ENCODE peak calls at places on chromosome 3, in nine cellular contexts. G, P, U, Z, K, B, V, S and R are unnamed samples.

GRCh38 chr3:134607054-134608022 is 43.5 kb downstream of the KY start:
- DNase-seq in G (no peak), P (no peak), U (peak), Z (no peak), K (no peak), B (no peak), V (no peak), S (no peak), R (no peak)

GRCh38 chr3:148998297-148998696 is 7.0 kb downstream of the GYG1 start:
- DNase-seq in G (no peak), P (no peak), U (peak), Z (no peak), K (no peak), B (no peak), V (no peak), S (no peak), R (no peak)

GRCh38 chr3:164332856-164333802 is 745.2 kb downstream of the SI start:
- DNase-seq in G (no peak), P (peak), U (no peak), Z (no peak), K (no peak), B (no peak), V (no peak), S (no peak), R (peak)

GRCh38 chr3:46736006-46736872 is 18.6 kb upstream of the PRSS50 start:
- DNase-seq in G (no peak), P (no peak), U (no peak), Z (no peak), K (no peak), B (no peak), V (no peak), S (no peak), R (no peak)

GRCh38 chr3:5448816-5449215 is 261.3 kb downstream of the EDEM1 start:
- DNase-seq in G (no peak), P (no peak), U (no peak), Z (no peak), K (no peak), B (no peak), V (no peak), S (no peak), R (no peak)

GRCh38 chr3:134682196-134682880 is 31.5 kb upstream of the KY start:
- DNase-seq in G (no peak), P (peak), U (no peak), Z (no peak), K (no peak), B (no peak), V (no peak), S (no peak), R (no peak)

GRCh38 chr3:165070682-165071081 is 7.6 kb downstream of the SI start:
- DNase-seq in G (no peak), P (no peak), U (no peak), Z (no peak), K (no peak), B (no peak), V (no peak), S (no peak), R (peak)

GRCh38 chr3:70273492-70273891 is 38.9 kb downstream of the MDFIC2 start:
- DNase-seq in G (no peak), P (no peak), U (no peak), Z (no peak), K (no peak), B (no peak), V (no peak), S (no peak), R (no peak)

GRCh38 chr3:113948015-113948917 is 453 bp downstream of the ZDHHC23 start:
- DNase-seq in G (peak), P (peak), U (no peak), Z (peak), K (peak), B (no peak), V (no peak), S (peak), R (peak)

GRCh38 chr3:53996153-53996861 is 104.6 kb upstream of the SELENOK start:
- DNase-seq in G (no peak), P (no peak), U (no peak), Z (no peak), K (no peak), B (no peak), V (no peak), S (no peak), R (no peak)

GRCh38 chr3:36244728-36245127 is 135.6 kb upstream of the STAC start:
- DNase-seq in G (no peak), P (peak), U (peak), Z (peak), K (no peak), B (no peak), V (no peak), S (no peak), R (no peak)

GRCh38 chr3:87811953-87812352 is 246.9 kb downstream of the CGGBP1 start:
- DNase-seq in G (no peak), P (no peak), U (no peak), Z (no peak), K (no peak), B (no peak), V (no peak), S (no peak), R (no peak)

GRCh38 chr3:149534671-149535394 is 60.3 kb downstream of the TM4SF4 start:
- DNase-seq in G (no peak), P (peak), U (peak), Z (no peak), K (no peak), B (peak), V (no peak), S (peak), R (no peak)

GRCh38 chr3:143565943-143566342 is 282.3 kb downstream of the SLC9A9 start:
- DNase-seq in G (no peak), P (no peak), U (peak), Z (no peak), K (no peak), B (no peak), V (no peak), S (no peak), R (no peak)

GRCh38 chr3:190586631-190587000 is 72.7 kb downstream of the IL1RAP start:
- DNase-seq in G (no peak), P (peak), U (peak), Z (peak), K (peak), B (no peak), V (no peak), S (no peak), R (no peak)

GRCh38 chr3:183506674-183507290 is 48.7 kb downstream of the KLHL6 start:
- DNase-seq in G (no peak), P (peak), U (peak), Z (no peak), K (no peak), B (no peak), V (no peak), S (no peak), R (no peak)